ENCODE peak calls at places on chromosomes 3 and 15, in eight cellular contexts. P, F, A, U, O, E, C and J are unnamed samples.

GRCh38 chr3:16377196-16377595 is 112.2 kb downstream of the OXNAD1 start:
- DNase-seq in C (no peak), F (no peak), A (no peak), E (no peak), O (no peak), P (no peak), U (peak), J (no peak)

GRCh38 chr3:152554980-152555379 is 280.0 kb upstream of the P2RY1 start:
- DNase-seq in F (peak), A (no peak), U (no peak), C (no peak), P (no peak), E (no peak), O (no peak), J (no peak)

GRCh38 chr3:42067324-42067723 is 23.8 kb upstream of the TRAK1 start:
- DNase-seq in C (no peak), O (peak), U (no peak), F (no peak), P (no peak), A (peak), E (no peak), J (no peak)

GRCh38 chr3:44906997-44907396 is 32.6 kb downstream of the TGM4 start:
- DNase-seq in C (no peak), P (no peak), O (no peak), A (no peak), F (no peak), U (peak), E (no peak), J (no peak)

GRCh38 chr3:144162042-144162441 is 190.4 kb downstream of the DIPK2A start:
- DNase-seq in F (no peak), A (peak), U (no peak), O (no peak), E (no peak), P (peak), C (peak), J (no peak)

GRCh38 chr15:49145651-49146609 is 9.5 kb downstream of the COPS2 start:
- DNase-seq in O (peak), P (peak), F (no peak), U (peak), A (peak), C (peak), E (no peak), J (no peak)

GRCh38 chr15:76203766-76204557 is 107.3 kb downstream of the ETFA start:
- DNase-seq in O (no peak), C (no peak), P (no peak), A (no peak), U (no peak), E (no peak), F (peak), J (no peak)

GRCh38 chr3:172869356-172869755 is 118.8 kb downstream of the ECT2 start:
- DNase-seq in O (peak), E (no peak), U (no peak), C (no peak), P (peak), A (peak), F (no peak), J (no peak)

GRCh38 chr3:167780214-167780613 is 44.7 kb downstream of the SERPINI1 start:
- DNase-seq in F (no peak), A (no peak), O (no peak), C (no peak), E (no peak), P (no peak), U (no peak), J (no peak)

GRCh38 chr3:12545473-12545791 is at the start of gene MKRN2OS:
- DNase-seq in P (no peak), A (peak), C (no peak), O (no peak), U (no peak), E (no peak), F (no peak), J (no peak)

GRCh38 chr3:71984843-71985594 is 200.1 kb upstream of the PROK2 start:
- DNase-seq in C (no peak), A (no peak), P (no peak), F (no peak), O (no peak), E (no peak), U (peak), J (no peak)

GRCh38 chr15:84907731-84908130 is 23.3 kb downstream of the SLC28A1 start:
- DNase-seq in P (no peak), U (no peak), F (no peak), O (no peak), C (no peak), E (no peak), A (no peak), J (no peak)

GRCh38 chr15:56868251-56868650 is 50.2 kb upstream of the TCF12 start:
- DNase-seq in E (no peak), O (no peak), A (no peak), P (no peak), C (no peak), F (no peak), U (no peak), J (no peak)

GRCh38 chr3:6928064-6928463 is 67.1 kb downstream of the GRM7 start:
- DNase-seq in O (no peak), F (no peak), U (no peak), P (no peak), C (no peak), E (no peak), A (no peak), J (no peak)

GRCh38 chr3:38725726-38726410 is 76.4 kb upstream of the SCN5A start:
- DNase-seq in U (no peak), E (no peak), O (peak), C (peak), F (no peak), P (no peak), A (no peak), J (no peak)

GRCh38 chr15:24633082-24633481 is 42.5 kb upstream of the NPAP1 start:
- DNase-seq in E (no peak), C (no peak), A (peak), U (no peak), F (no peak), P (no peak), O (no peak), J (no peak)

GRCh38 chr3:14822875-14823807 is 4.4 kb downstream of the FGD5 start:
- DNase-seq in U (no peak), P (no peak), A (peak), E (no peak), O (no peak), C (no peak), F (no peak), J (no peak)

GRCh38 chr3:186236357-186237020 is 125.5 kb downstream of the DGKG start:
- DNase-seq in A (no peak), U (no peak), E (no peak), F (no peak), P (no peak), C (no peak), O (no peak), J (no peak)

GRCh38 chr15:99522288-99522687 is 43.5 kb upstream of the MEF2A start:
- DNase-seq in F (no peak), A (no peak), O (no peak), P (no peak), E (no peak), C (no peak), U (no peak), J (no peak)

GRCh38 chr3:115790759-115791158 is 167.4 kb downstream of the GAP43 start:
- DNase-seq in O (peak), C (peak), E (no peak), U (peak), P (peak), F (no peak), A (peak), J (no peak)

GRCh38 chr15:69979269-69979668 is 118.4 kb downstream of the TLE3 start:
- DNase-seq in E (no peak), A (no peak), F (no peak), C (no peak), O (no peak), P (peak), U (peak), J (no peak)

GRCh38 chr15:36925671-36926421 is 174.5 kb downstream of the MEIS2 start:
- DNase-seq in C (no peak), O (no peak), E (no peak), P (no peak), A (no peak), U (no peak), F (no peak), J (no peak)

GRCh38 chr3:148975277-148975676 is 16.1 kb upstream of the GYG1 start:
- DNase-seq in P (peak), C (no peak), O (no peak), E (no peak), A (no peak), F (peak), U (no peak), J (no peak)

GRCh38 chr15:80473574-80474223 is 69.5 kb downstream of the ARNT2 start:
- DNase-seq in P (no peak), U (no peak), C (no peak), A (no peak), E (no peak), O (no peak), F (no peak), J (no peak)

GRCh38 chr3:59545369-59545768 is 495.5 kb upstream of the CFAP20DC start:
- DNase-seq in O (no peak), U (no peak), E (no peak), F (no peak), C (no peak), P (no peak), A (no peak), J (no peak)

GRCh38 chr3:14142567-14143270 is 17.9 kb downstream of the TMEM43 start:
- DNase-seq in F (no peak), E (no peak), A (no peak), C (no peak), U (peak), O (no peak), P (no peak), J (no peak)

GRCh38 chr3:125236331-125236903 is 23.9 kb upstream of the SLC12A8 start:
- DNase-seq in C (no peak), A (no peak), O (peak), E (no peak), U (no peak), F (no peak), P (no peak), J (no peak)

GRCh38 chr3:13425692-13426091 is 5.6 kb upstream of the NUP210 start:
- DNase-seq in A (no peak), O (no peak), U (peak), C (no peak), P (no peak), E (no peak), F (no peak), J (no peak)

GRCh38 chr15:75666823-75667501 is 19.2 kb downstream of the SNX33 start:
- DNase-seq in C (peak), P (peak), A (peak), F (peak), O (peak), U (no peak), E (no peak), J (no peak)

GRCh38 chr15:101031203-101031602 is 112.0 kb downstream of the LRRK1 start:
- DNase-seq in O (no peak), E (no peak), A (no peak), F (peak), P (no peak), C (no peak), U (no peak), J (no peak)

DNA sequence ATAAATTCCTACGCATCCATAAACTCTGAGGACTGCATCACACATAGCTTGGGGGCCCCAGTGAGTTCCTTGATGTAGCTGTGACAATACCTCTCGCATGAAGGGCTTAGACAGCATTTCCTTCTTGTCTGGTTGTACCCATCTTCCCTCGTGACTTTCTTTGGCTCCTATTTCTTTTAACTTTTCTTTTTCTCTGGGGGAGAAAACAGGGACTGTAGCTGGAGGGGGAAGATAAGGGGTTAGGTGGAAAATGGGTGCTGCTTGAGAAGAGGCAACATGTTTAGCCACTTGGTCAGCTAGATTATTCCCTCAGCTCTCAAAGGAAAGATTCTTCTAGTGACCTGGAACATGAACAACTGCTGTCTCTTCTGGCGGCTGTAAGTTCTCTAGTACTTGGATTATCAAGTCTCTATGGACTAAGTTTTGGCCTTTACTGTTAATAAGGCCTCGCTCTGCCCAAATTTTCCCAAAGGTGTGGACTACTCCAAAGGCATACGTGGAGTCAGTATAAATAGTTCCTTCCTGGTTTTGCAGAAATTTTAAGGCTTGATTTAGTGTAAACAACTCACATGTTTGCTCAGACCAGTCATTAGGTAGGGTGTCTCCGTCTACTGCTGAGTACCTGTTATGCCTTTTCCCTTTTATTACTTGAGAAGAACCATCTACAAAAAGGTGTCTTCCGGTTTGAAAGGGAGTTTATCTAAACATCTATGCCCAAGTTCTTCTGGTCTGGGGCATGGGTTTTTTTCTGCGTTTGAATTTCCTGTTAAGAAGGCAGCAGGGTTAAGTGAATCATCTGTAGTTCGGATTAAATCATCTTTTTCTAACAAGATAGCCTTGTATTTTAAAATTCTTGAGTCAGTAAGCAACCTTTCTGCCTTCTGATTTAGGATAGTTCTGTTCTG is 21.0 kb upstream of the ATG7 start:
- DNase-seq in O (no peak), E (no peak), U (peak), A (no peak), F (no peak), P (no peak), C (no peak), J (no peak)
- TF ChIP-seq CTCF in O (no peak), E (no peak), U (no peak), A (no peak), F (no peak), P (no peak), C (no peak), J (no peak)

GRCh38 chr15:74170845-74171578 is 2.5 kb upstream of the ISLR start:
- DNase-seq in U (no peak), O (no peak), P (no peak), A (no peak), F (no peak), E (no peak), C (no peak), J (no peak)

GRCh38 chr15:74173545-74174215 is at the start of gene ISLR:
- DNase-seq in E (no peak), F (peak), C (peak), O (peak), P (no peak), A (peak), U (no peak), J (no peak)

GRCh38 chr15:74171965-74172541 is 1.5 kb upstream of the ISLR start:
- DNase-seq in F (no peak), E (no peak), U (no peak), C (no peak), P (no peak), A (no peak), O (no peak), J (no peak)

GRCh38 chr15:74174216-74174965 is 881 bp downstream of the ISLR start:
- DNase-seq in E (no peak), F (peak), C (no peak), U (no peak), O (peak), P (no peak), A (peak), J (no peak)

GRCh38 chr15:74172751-74173544 is 562 bp upstream of the ISLR start:
- DNase-seq in C (peak), U (no peak), F (peak), A (peak), P (no peak), E (no peak), O (peak), J (no peak)
- TF ChIP-seq CTCF in C (peak), U (no peak), F (no peak), A (no peak), P (no peak), E (no peak), O (peak), J (no peak)

GRCh38 chr3:179842061-179842460 is 189.2 kb downstream of the USP13 start:
- DNase-seq in C (no peak), A (no peak), P (no peak), U (no peak), E (no peak), O (no peak), F (no peak), J (no peak)

GRCh38 chr3:179833294-179833693 is 180.5 kb downstream of the USP13 start:
- DNase-seq in F (no peak), U (no peak), A (no peak), E (no peak), P (no peak), C (no peak), O (no peak), J (no peak)

GRCh38 chr3:179840985-179841384 is 188.1 kb downstream of the USP13 start:
- DNase-seq in P (peak), C (no peak), F (no peak), O (peak), E (peak), U (no peak), A (peak), J (no peak)

GRCh38 chr3:179832333-179832854 is 179.6 kb downstream of the USP13 start:
- DNase-seq in A (no peak), C (no peak), E (no peak), P (no peak), U (no peak), O (no peak), F (no peak), J (no peak)

DNA sequence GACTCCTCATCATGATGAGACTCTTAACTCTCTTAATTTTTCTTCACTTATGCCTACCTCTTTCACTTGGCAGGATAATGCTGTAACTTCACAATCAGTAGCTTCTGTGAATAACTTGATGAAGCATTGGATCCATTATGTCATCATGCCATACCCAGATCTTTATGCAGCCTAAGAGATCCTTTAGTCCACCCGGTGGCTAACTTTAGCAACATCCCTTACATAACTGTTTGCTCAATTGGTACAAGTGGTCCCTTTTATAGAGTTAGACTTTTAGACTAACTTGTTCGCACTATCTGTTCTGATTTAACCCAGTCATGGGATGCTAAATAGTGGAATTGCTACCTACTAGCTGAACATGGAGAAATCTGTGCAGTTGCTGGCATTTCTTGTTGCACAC is 184.5 kb downstream of the USP13 start:
- DNase-seq in O (peak), P (no peak), U (no peak), F (no peak), A (no peak), C (no peak), E (no peak), J (no peak)
- TF ChIP-seq CTCF in O (peak), P (no peak), U (no peak), F (no peak), A (no peak), C (no peak), E (no peak), J (no peak)

DNA sequence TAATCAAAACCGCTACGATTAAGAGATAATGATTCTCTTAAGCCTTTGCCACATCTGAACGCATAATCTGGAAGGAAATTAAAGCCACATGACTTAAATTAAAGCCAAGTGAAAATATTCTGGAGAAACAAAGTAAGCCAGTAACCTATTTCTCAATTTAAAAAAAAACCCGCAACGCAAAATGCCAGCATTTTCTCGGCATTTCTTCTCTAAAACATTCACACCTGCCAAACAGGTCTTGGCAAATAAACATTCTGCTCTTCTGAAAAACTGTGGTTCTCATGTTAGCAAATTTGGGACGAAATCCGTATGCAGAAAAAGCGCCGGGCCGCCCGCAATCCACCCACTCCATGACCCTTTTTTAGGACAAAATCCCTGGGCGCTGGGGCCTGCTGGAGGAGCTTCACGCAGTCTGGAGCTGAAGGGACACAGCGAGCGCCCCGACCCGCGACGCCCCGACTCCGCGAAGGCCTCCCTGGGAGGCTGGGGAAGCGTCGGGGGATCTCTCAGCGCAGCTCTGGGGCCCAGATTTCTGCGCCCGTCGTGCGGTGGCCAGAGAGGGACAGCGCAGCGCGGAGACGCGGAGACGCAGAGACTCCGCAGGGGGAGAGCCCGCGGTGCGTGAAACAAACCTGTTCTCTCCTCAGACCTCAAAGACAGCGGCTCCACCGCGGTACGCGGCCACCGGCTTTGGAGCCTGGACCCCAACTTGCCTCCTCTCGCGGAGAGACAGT is 471 bp downstream of the NKIRAS1 start:
- DNase-seq in U (no peak), C (no peak), A (no peak), O (peak), P (no peak), E (no peak), F (no peak), J (no peak)
- TF ChIP-seq CTCF in U (no peak), C (no peak), A (no peak), O (no peak), P (no peak), E (no peak), F (no peak), J (no peak)

GRCh38 chr3:5799421-5799820 is 611.9 kb downstream of the EDEM1 start:
- DNase-seq in O (no peak), A (no peak), P (no peak), F (no peak), E (no peak), U (no peak), C (no peak), J (no peak)
- TF ChIP-seq CTCF in O (no peak), A (peak), P (no peak), F (no peak), E (no peak), U (no peak), C (no peak), J (no peak)

DNA sequence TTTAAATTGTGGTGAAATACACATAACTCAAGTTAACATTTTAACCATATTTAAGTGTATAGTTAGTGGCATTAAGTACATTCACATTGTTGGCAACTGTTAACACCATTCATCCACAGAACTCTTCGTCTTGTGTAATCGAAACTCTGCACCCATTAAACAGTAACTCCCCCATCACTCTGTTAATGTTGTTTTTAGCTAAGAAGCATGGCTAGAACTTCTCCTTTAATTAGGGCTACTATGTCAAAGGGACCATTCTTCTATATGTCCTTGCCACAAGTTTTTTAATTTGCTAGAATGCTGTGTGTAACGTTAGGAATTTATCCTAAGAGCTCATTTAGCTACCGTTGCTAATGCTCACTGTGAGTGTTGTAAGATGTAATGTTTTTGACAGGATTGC is 60.6 kb downstream of the MAP2K5 start:
- DNase-seq in O (no peak), C (no peak), P (no peak), F (no peak), E (no peak), U (no peak), A (no peak), J (no peak)
- TF ChIP-seq CTCF in O (no peak), C (no peak), P (no peak), F (no peak), E (no peak), U (no peak), A (no peak), J (no peak)

DNA sequence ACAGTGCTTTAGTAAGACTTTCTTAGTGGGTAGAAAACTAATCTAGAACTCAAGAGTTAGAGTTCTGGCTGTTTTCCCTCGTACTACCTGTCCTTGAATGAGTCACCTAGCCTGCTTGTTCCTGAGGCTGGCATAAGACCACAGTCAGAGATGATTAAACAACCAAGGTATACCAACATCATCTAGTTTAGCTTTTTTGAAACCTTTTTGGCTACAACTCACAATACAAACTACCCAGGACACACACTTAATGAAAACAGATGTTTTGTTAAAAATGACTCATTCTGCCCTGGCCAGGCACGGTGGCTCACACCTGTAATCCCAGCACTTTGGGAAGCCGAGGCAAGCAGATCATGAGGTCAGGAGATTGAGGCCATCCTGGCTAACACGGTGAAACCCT is 4.6 kb downstream of the MCCC1 start:
- DNase-seq in U (no peak), O (no peak), E (no peak), A (no peak), P (no peak), F (no peak), C (no peak), J (no peak)
- TF ChIP-seq CTCF in U (no peak), O (no peak), E (no peak), A (no peak), P (no peak), F (no peak), C (no peak), J (no peak)